ENCODE peak calls at places on chromosomes 3 and 15, in eight cellular contexts. C is HFF-Myc, S is fibroblast of lung, O is HCT116, H is fibroblast of pulmonary artery, M is mammary epithelial cell, Q is endothelial cell, B is breast epithelium. T is an unnamed sample.

GRCh38 chr3:42762046-42762724 is 10.9 kb downstream of the CCDC13 start:
- DNase-seq in Q (no peak), S (no peak), C (no peak), O (no peak), M (no peak), B (no peak), H (no peak), T (no peak)

GRCh38 chr15:45429974-45430792 is 51.8 kb upstream of the GATM start:
- DNase-seq in B (peak; percentile 72), S (peak; percentile 28), Q (peak; percentile 85), C (no peak), H (peak; percentile 55), M (peak; percentile 39), O (no peak), T (peak; percentile 76)

GRCh38 chr15:91632176-91632575 is 221.3 kb upstream of the SLCO3A1 start:
- DNase-seq in B (no peak), M (no peak), S (no peak), Q (no peak), H (no peak), O (no peak), C (no peak), T (no peak)

GRCh38 chr15:46280753-46281521 is 646.1 kb downstream of the SQOR start:
- DNase-seq in M (no peak), H (peak; percentile 29), S (no peak), O (no peak), C (no peak), B (no peak), Q (no peak), T (no peak)

GRCh38 chr3:72487078-72487765 is 361.0 kb downstream of the SHQ1 start:
- DNase-seq in B (peak; percentile 73), M (peak; percentile 44), O (peak; percentile 19), H (peak; percentile 82), Q (no peak), S (peak; percentile 92), C (peak; percentile 55), T (no peak)

GRCh38 chr3:160815280-160815679 is 59.2 kb downstream of the PPM1L start:
- DNase-seq in H (no peak), M (no peak), B (no peak), Q (no peak), C (no peak), O (no peak), S (no peak), T (no peak)

GRCh38 chr3:144112036-144112435 is 140.4 kb downstream of the DIPK2A start:
- DNase-seq in C (no peak), O (no peak), M (no peak), S (peak; percentile 9), Q (no peak), H (no peak), B (peak; percentile 56), T (no peak)

GRCh38 chr15:26644948-26645347 is 127.9 kb downstream of the GABRB3 start:
- DNase-seq in C (no peak), B (no peak), M (no peak), S (no peak), Q (no peak), O (no peak), H (no peak), T (no peak)

GRCh38 chr3:49689046-49689886 is at the start of the genes MST1 and RNF123:
- DNase-seq in S (peak; percentile 90), C (peak; percentile 72), H (peak; percentile 92), M (peak; percentile 83), B (peak; percentile 79), O (peak; percentile 81), Q (peak; percentile 95), T (peak; percentile 92)

GRCh38 chr15:83747050-83747717 is 93.3 kb downstream of the ADAMTSL3 start:
- DNase-seq in M (peak; percentile 65), Q (peak; percentile 7), H (peak; percentile 66), C (peak; percentile 3), O (peak; percentile 3), S (peak; percentile 15), B (no peak), T (no peak)

GRCh38 chr15:28123408-28124023 is 24.4 kb upstream of the OCA2 start:
- DNase-seq in M (peak; percentile 93), O (peak; percentile 41), Q (peak; percentile 84), B (peak; percentile 72), H (peak; percentile 77), S (peak; percentile 68), C (peak; percentile 46), T (peak; percentile 71)

GRCh38 chr3:37945803-37946530 is 44.6 kb upstream of the VILL start:
- DNase-seq in M (peak; percentile 99), Q (no peak), H (peak; percentile 81), C (peak; percentile 74), B (no peak), O (peak; percentile 67), S (peak; percentile 60), T (no peak)

GRCh38 chr3:187750513-187751123 is 5.3 kb upstream of the BCL6 start:
- DNase-seq in O (no peak), H (no peak), B (no peak), C (no peak), S (peak; percentile 32), Q (no peak), M (no peak), T (no peak)

GRCh38 chr15:62769604-62770003 is 272.9 kb upstream of the TPM1 start:
- DNase-seq in C (no peak), S (peak; percentile 99), B (no peak), M (peak; percentile 84), H (peak; percentile 68), Q (no peak), O (peak; percentile 47), T (no peak)

GRCh38 chr15:57003418-57003817 is 85.0 kb downstream of the TCF12 start:
- DNase-seq in H (peak; percentile 78), M (peak; percentile 55), Q (no peak), S (peak; percentile 93), B (no peak), O (no peak), C (no peak), T (no peak)

GRCh38 chr3:11641316-11641682 is 2.4 kb downstream of the VGLL4 start:
- DNase-seq in M (no peak), B (no peak), Q (no peak), H (peak; percentile 45), O (no peak), C (peak; percentile 47), S (no peak), T (no peak)

GRCh38 chr15:48582472-48583235 is 62.9 kb downstream of the FBN1 start:
- DNase-seq in Q (no peak), B (no peak), M (peak; percentile 58), S (peak; percentile 92), C (no peak), O (no peak), H (peak; percentile 95), T (no peak)

GRCh38 chr15:99486371-99487336 is 79.1 kb upstream of the MEF2A start:
- DNase-seq in C (peak; percentile 72), H (peak; percentile 74), Q (peak; percentile 28), B (peak; percentile 64), O (peak; percentile 10), M (peak; percentile 23), S (peak; percentile 64), T (no peak)

GRCh38 chr3:127767126-127767525 is 55.2 kb downstream of the MGLL start:
- DNase-seq in H (no peak), Q (no peak), S (no peak), O (no peak), B (no peak), M (no peak), C (no peak), T (no peak)

GRCh38 chr3:35404571-35404970 is 234.8 kb upstream of the ARPP21 start:
- DNase-seq in Q (no peak), B (no peak), M (no peak), C (no peak), H (no peak), S (no peak), O (no peak), T (no peak)

GRCh38 chr15:47179988-47180387 is 537.3 kb upstream of the SEMA6D start:
- DNase-seq in H (no peak), S (no peak), M (no peak), C (no peak), O (no peak), Q (no peak), B (no peak), T (no peak)

DNA sequence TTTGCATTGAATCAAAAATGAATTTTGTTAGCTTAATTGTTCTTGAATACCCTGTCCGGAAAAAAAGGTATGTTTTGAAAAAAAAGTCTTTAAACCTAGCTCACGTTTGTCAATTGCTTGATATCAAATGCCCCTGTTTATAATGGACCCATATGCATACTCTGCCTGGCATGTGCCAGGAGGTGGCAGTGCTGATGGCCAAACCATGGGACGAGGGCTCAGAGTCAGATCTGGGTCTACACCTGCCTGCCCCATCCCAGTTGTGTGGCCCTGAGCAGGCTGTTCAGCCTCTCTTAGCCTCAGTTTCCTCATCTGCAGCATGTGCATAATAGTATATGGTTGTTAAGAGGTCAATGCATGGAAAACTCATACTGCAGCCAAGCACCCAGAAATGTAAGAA is 38.8 kb downstream of the PRKCD start:
- DNase-seq in C (no peak), M (no peak), O (no peak), H (no peak), S (no peak), Q (no peak), B (no peak), T (no peak)
- TF ChIP-seq CTCF in C (peak; percentile 2), M (peak; percentile 19), O (peak; percentile 27), H (peak; percentile 7), S (no peak), Q (no peak), B (no peak), T (no peak)

DNA sequence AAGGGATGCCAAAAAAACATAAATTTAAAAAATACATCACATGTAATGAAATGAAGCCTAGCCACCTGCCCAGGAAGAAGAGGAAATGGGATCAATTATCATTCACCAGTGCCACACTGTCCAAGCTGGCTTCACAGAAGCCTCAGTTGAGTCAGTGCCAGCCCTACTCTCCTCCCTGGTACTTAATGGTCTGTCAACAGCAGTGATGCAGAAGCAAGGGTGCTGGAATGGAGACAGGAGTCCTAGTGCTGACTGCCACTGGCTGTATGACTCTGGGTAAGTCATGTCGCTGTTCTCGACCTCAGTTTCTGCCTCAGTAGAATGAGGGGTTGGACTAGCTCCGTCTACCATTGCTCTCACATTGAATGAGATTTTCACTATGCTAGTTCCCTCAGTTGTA is 78.5 kb upstream of the LARS2 start:
- DNase-seq in M (no peak), O (no peak), B (no peak), Q (no peak), H (no peak), C (no peak), S (no peak), T (no peak)
- TF ChIP-seq CTCF in M (no peak), O (no peak), B (no peak), Q (no peak), H (no peak), C (no peak), S (no peak), T (no peak)

GRCh38 chr3:24583004-24583403 is 88.4 kb upstream of the THRB start:
- DNase-seq in O (no peak), C (no peak), S (no peak), B (no peak), Q (no peak), M (no peak), H (peak; percentile 17), T (no peak)
- TF ChIP-seq CTCF in O (peak; percentile 40), C (peak; percentile 23), S (peak; percentile 32), B (no peak), Q (no peak), M (peak; percentile 60), H (peak; percentile 17), T (no peak)

DNA sequence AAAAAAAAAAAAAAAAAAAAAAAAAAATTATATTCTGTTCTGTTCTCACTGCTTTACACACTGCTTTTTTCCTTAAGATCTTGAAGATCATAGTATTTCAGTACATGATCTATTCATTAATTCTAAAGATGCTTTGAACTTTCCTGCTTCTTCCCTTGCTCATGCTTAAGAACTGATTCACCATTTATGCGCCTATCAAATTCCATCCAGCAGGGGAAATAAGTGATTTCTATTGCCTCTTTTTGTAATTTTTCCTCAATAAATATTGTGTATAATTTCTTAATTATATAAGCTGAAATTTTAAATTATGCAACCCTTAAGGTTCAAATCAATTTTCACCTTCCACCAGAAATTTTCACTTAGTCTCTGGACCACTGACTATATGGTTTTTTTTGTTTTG is 10.6 kb downstream of the DENND6A start:
- DNase-seq in B (no peak), S (peak; percentile 32), Q (no peak), O (no peak), H (peak; percentile 14), M (no peak), C (no peak), T (no peak)
- TF ChIP-seq CTCF in B (no peak), S (peak; percentile 37), Q (peak; percentile 47), O (peak; percentile 20), H (peak; percentile 11), M (peak; percentile 22), C (peak; percentile 12), T (peak; percentile 39)